ENCODE peak calls at places on chromosomes 13 and 19, in ten cellular contexts. K, T, N, R, B, W, J, C, Y and V are unnamed samples.

GRCh38 chr19:40150170-40150569 is 41.1 kb upstream of the MAP3K10 start:
- DNase-seq in K (no peak), T (peak), N (no peak), R (peak), B (no peak), W (peak), J (no peak), C (no peak), Y (no peak), V (no peak)

GRCh38 chr13:113413898-113414282 is 39.4 kb downstream of the ADPRHL1 start:
- DNase-seq in K (no peak), T (peak), N (no peak), R (no peak), B (no peak), W (no peak), J (peak), C (no peak), Y (no peak), V (no peak)

GRCh38 chr13:44106231-44107152 is 226.8 kb downstream of the LACC1 start:
- DNase-seq in K (no peak), T (no peak), N (no peak), R (no peak), B (no peak), W (peak), J (no peak), C (no peak), Y (no peak), V (no peak)

GRCh38 chr13:95267662-95268369 is 33.4 kb downstream of the ABCC4 start:
- DNase-seq in K (peak), T (peak), N (no peak), R (no peak), B (no peak), W (peak), J (no peak), C (no peak), Y (peak), V (no peak)

GRCh38 chr13:28548468-28548867 is 53.5 kb upstream of the FLT1 start:
- DNase-seq in K (no peak), T (no peak), N (no peak), R (no peak), B (no peak), W (no peak), J (no peak), C (no peak), Y (no peak), V (no peak)

GRCh38 chr19:13692096-13692495 is 72.2 kb upstream of the MRI1 start:
- DNase-seq in K (peak), T (peak), N (no peak), R (no peak), B (no peak), W (peak), J (no peak), C (no peak), Y (no peak), V (no peak)

GRCh38 chr19:33215438-33216197 is 10.0 kb downstream of the SLC7A10 start:
- DNase-seq in K (no peak), T (no peak), N (no peak), R (no peak), B (no peak), W (no peak), J (no peak), C (no peak), Y (no peak), V (no peak)

GRCh38 chr13:81771948-81772347 is 1431.0 kb upstream of the SPRY2 start:
- DNase-seq in K (no peak), T (no peak), N (no peak), R (no peak), B (no peak), W (no peak), J (no peak), C (no peak), Y (no peak), V (no peak)

GRCh38 chr19:29881386-29881785 is 60.7 kb upstream of the URI1 start:
- DNase-seq in K (peak), T (peak), N (peak), R (no peak), B (no peak), W (no peak), J (no peak), C (no peak), Y (no peak), V (no peak)

GRCh38 chr19:18364826-18365528 is 21.0 kb upstream of the GDF15 start:
- DNase-seq in K (peak), T (peak), N (peak), R (peak), B (no peak), W (peak), J (peak), C (no peak), Y (peak), V (peak)

GRCh38 chr19:47158879-47159509 is 28.4 kb downstream of the SAE1 start:
- DNase-seq in K (no peak), T (peak), N (no peak), R (no peak), B (no peak), W (peak), J (no peak), C (no peak), Y (no peak), V (no peak)

GRCh38 chr19:40315812-40316475 is 30.8 kb upstream of the AKT2 start:
- DNase-seq in K (no peak), T (no peak), N (no peak), R (no peak), B (no peak), W (no peak), J (no peak), C (no peak), Y (no peak), V (no peak)

GRCh38 chr19:18328340-18329034 is 5.6 kb upstream of the LSM4 start:
- DNase-seq in K (peak), T (peak), N (peak), R (peak), B (peak), W (peak), J (peak), C (peak), Y (peak), V (peak)

GRCh38 chr19:16435238-16435911 is 36.4 kb downstream of the EPS15L1 start:
- DNase-seq in K (no peak), T (peak), N (no peak), R (peak), B (no peak), W (peak), J (peak), C (no peak), Y (no peak), V (no peak)

GRCh38 chr19:35613574-35613973 is 1.0 kb downstream of the HAUS5 start:
- DNase-seq in K (no peak), T (no peak), N (no peak), R (no peak), B (no peak), W (no peak), J (no peak), C (no peak), Y (no peak), V (no peak)

GRCh38 chr19:45553464-45553863 is 31.1 kb downstream of the OPA3 start:
- DNase-seq in K (no peak), T (no peak), N (no peak), R (no peak), B (no peak), W (no peak), J (no peak), C (no peak), Y (peak), V (peak)

GRCh38 chr19:56159009-56159501 is 16.8 kb upstream of the GALP start:
- DNase-seq in K (peak), T (no peak), N (no peak), R (no peak), B (no peak), W (no peak), J (no peak), C (no peak), Y (no peak), V (no peak)

GRCh38 chr19:48573163-48573505 is 21.2 kb downstream of the SULT2B1 start:
- DNase-seq in K (no peak), T (no peak), N (peak), R (no peak), B (no peak), W (no peak), J (peak), C (no peak), Y (no peak), V (no peak)

GRCh38 chr13:112928958-112929777 is 39.8 kb upstream of the MCF2L start:
- DNase-seq in K (no peak), T (peak), N (no peak), R (no peak), B (no peak), W (peak), J (no peak), C (no peak), Y (peak), V (no peak)

GRCh38 chr19:4742717-4743646 is 19.3 kb upstream of the DPP9 start:
- DNase-seq in K (no peak), T (no peak), N (no peak), R (no peak), B (no peak), W (no peak), J (no peak), C (no peak), Y (no peak), V (no peak)

GRCh38 chr13:62598708-62599107 is 1183.1 kb upstream of the PCDH20 start:
- DNase-seq in K (no peak), T (no peak), N (no peak), R (no peak), B (no peak), W (no peak), J (no peak), C (no peak), Y (no peak), V (no peak)

GRCh38 chr19:29775575-29775900 is 36.3 kb upstream of the CCNE1 start:
- DNase-seq in K (no peak), T (no peak), N (no peak), R (no peak), B (no peak), W (no peak), J (no peak), C (no peak), Y (peak), V (no peak)

GRCh38 chr13:26749285-26749684 is 11.3 kb downstream of the GPR12 start:
- DNase-seq in K (no peak), T (no peak), N (no peak), R (no peak), B (no peak), W (no peak), J (no peak), C (no peak), Y (no peak), V (no peak)

GRCh38 chr13:24271611-24272451 is 37.5 kb upstream of the C1QTNF9 start:
- DNase-seq in K (no peak), T (peak), N (no peak), R (no peak), B (peak), W (peak), J (peak), C (peak), Y (peak), V (no peak)

GRCh38 chr19:8352134-8352827 is 9.2 kb upstream of the KANK3 start:
- DNase-seq in K (no peak), T (no peak), N (no peak), R (no peak), B (no peak), W (peak), J (no peak), C (no peak), Y (no peak), V (no peak)

GRCh38 chr13:110593430-110594130 is 21.8 kb upstream of the NAXD start:
- DNase-seq in K (peak), T (peak), N (no peak), R (no peak), B (no peak), W (peak), J (no peak), C (no peak), Y (peak), V (no peak)

GRCh38 chr19:53865918-53866696 is 1.6 kb upstream of the MYADM start:
- DNase-seq in K (peak), T (peak), N (no peak), R (no peak), B (peak), W (peak), J (peak), C (peak), Y (peak), V (peak)

GRCh38 chr19:32876919-32877285 is 7.3 kb upstream of the SLC7A9 start:
- DNase-seq in K (peak), T (peak), N (no peak), R (no peak), B (no peak), W (peak), J (no peak), C (no peak), Y (peak), V (no peak)

GRCh38 chr13:111486801-111487200 is 166.4 kb downstream of the TEX29 start:
- DNase-seq in K (no peak), T (no peak), N (no peak), R (no peak), B (no peak), W (no peak), J (no peak), C (no peak), Y (no peak), V (no peak)

GRCh38 chr19:5686647-5687359 is 3.3 kb upstream of the RPL36 start:
- DNase-seq in K (peak), T (peak), N (peak), R (peak), B (peak), W (peak), J (peak), C (peak), Y (peak), V (peak)

GRCh38 chr13:84686458-84686857 is 804.2 kb upstream of the SLITRK1 start:
- DNase-seq in K (no peak), T (no peak), N (no peak), R (no peak), B (no peak), W (no peak), J (no peak), C (no peak), Y (no peak), V (no peak)

GRCh38 chr19:4711211-4711610 is 12.4 kb downstream of the DPP9 start:
- DNase-seq in K (no peak), T (no peak), N (no peak), R (no peak), B (no peak), W (no peak), J (no peak), C (no peak), Y (no peak), V (no peak)

GRCh38 chr19:10333758-10334339 is 520 bp upstream of the RAVER1 start:
- DNase-seq in K (no peak), T (no peak), N (no peak), R (no peak), B (peak), W (no peak), J (no peak), C (no peak), Y (peak), V (no peak)

GRCh38 chr13:94829801-94830200 is 117.5 kb upstream of the SOX21 start:
- DNase-seq in K (no peak), T (no peak), N (no peak), R (no peak), B (no peak), W (no peak), J (no peak), C (no peak), Y (no peak), V (no peak)

GRCh38 chr13:68551701-68552522 is 1321.8 kb upstream of the PCDH9 start:
- DNase-seq in K (peak), T (no peak), N (no peak), R (no peak), B (no peak), W (no peak), J (no peak), C (no peak), Y (no peak), V (no peak)

GRCh38 chr19:38466050-38466449 is 32.6 kb downstream of the RYR1 start:
- DNase-seq in K (no peak), T (no peak), N (no peak), R (no peak), B (no peak), W (no peak), J (no peak), C (no peak), Y (no peak), V (no peak)

GRCh38 chr19:28705008-28705407 is 507.9 kb downstream of the UQCRFS1 start:
- DNase-seq in K (peak), T (peak), N (no peak), R (peak), B (no peak), W (peak), J (no peak), C (no peak), Y (peak), V (no peak)

GRCh38 chr19:17968376-17968775 is 1.5 kb downstream of the KCNN1 start:
- DNase-seq in K (no peak), T (no peak), N (no peak), R (no peak), B (no peak), W (no peak), J (no peak), C (no peak), Y (no peak), V (no peak)

GRCh38 chr19:4518345-4519171 is at the start of gene PLIN4:
- DNase-seq in K (peak), T (peak), N (peak), R (peak), B (no peak), W (peak), J (peak), C (no peak), Y (no peak), V (no peak)

DNA sequence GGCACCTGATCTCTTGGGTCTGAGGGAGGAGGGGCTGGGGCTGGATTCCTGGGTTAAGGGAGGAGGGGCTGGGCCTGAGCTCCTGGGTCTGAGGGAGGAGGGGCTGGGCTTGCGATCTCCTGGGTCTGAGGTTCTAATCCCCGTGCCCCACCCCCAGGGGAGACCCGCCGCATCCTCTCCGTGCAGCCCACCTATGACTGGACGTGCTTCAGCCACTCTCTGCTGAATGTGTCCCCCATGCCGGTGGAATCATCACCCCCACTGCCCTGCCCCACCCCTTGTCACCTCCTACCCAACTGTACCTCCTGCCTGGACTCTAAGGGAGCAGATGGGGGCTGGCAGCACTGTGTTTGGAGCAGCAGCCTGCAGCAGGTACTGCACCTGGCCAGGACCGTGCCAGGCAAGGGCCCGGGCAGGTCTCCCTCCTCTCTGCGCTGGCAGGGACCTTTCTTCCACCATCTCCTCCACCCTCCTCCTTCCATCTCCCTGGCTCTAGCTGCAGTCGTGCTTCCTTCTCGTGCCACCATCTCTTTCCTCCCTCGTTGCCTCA is 27.1 kb downstream of the CNFN start:
- DNase-seq in K (no peak), T (no peak), N (no peak), R (no peak), B (no peak), W (no peak), J (no peak), C (no peak), Y (peak), V (no peak)
- TF ChIP-seq CTCF in K (no peak), T (no peak), N (no peak), R (no peak), B (no peak), W (no peak), J (no peak), C (no peak), Y (no peak), V (no peak)

GRCh38 chr13:58994778-58995177 is 1169.0 kb downstream of the DIAPH3 start:
- DNase-seq in K (peak), T (no peak), N (no peak), R (no peak), B (no peak), W (no peak), J (no peak), C (no peak), Y (no peak), V (no peak)
- TF ChIP-seq CTCF in K (no peak), T (no peak), N (no peak), R (no peak), B (peak), W (peak), J (peak), C (no peak), Y (peak), V (no peak)

GRCh38 chr13:33066329-33066728 is 50.1 kb downstream of the KL start:
- DNase-seq in K (no peak), T (no peak), N (no peak), R (no peak), B (no peak), W (no peak), J (no peak), C (no peak), Y (no peak), V (no peak)

GRCh38 chr13:33072282-33072681 is 56.1 kb downstream of the KL start:
- DNase-seq in K (no peak), T (peak), N (no peak), R (no peak), B (no peak), W (no peak), J (no peak), C (no peak), Y (no peak), V (no peak)

GRCh38 chr13:33072759-33073158 is 56.5 kb downstream of the KL start:
- DNase-seq in K (no peak), T (no peak), N (no peak), R (no peak), B (no peak), W (no peak), J (no peak), C (no peak), Y (no peak), V (no peak)

GRCh38 chr13:33070713-33071112 is 54.5 kb downstream of the KL start:
- DNase-seq in K (peak), T (no peak), N (no peak), R (no peak), B (no peak), W (no peak), J (no peak), C (no peak), Y (no peak), V (no peak)

GRCh38 chr13:33069365-33069764 is 53.1 kb downstream of the KL start:
- DNase-seq in K (peak), T (no peak), N (no peak), R (no peak), B (no peak), W (no peak), J (no peak), C (no peak), Y (no peak), V (no peak)
- TF ChIP-seq CTCF in K (peak), T (peak), N (no peak), R (no peak), B (peak), W (peak), J (peak), C (no peak), Y (no peak), V (peak)

GRCh38 chr13:72431981-72432617 is 295.3 kb downstream of the MZT1 start:
- DNase-seq in K (no peak), T (no peak), N (no peak), R (no peak), B (no peak), W (no peak), J (no peak), C (no peak), Y (no peak), V (no peak)
- TF ChIP-seq CTCF in K (no peak), T (no peak), N (no peak), R (no peak), B (no peak), W (no peak), J (no peak), C (no peak), Y (no peak), V (no peak)